ENCODE peak calls at places on chromosomes 4 and X, in four cellular contexts. One of them, this sample, is unnamed.

GRCh38 chr4:27010334-27010940 is 149.8 kb downstream of the STIM2 start:
- DNase-seq in HL-60: peak; percentile 60
- DNase-seq in suprapubic skin: peak; percentile 67
- DNase-seq in H9: no peak
- DNase-seq in this sample: no peak

GRCh38 chr4:52837716-52838558 is 24.2 kb upstream of the RASL11B start:
- DNase-seq in HL-60: peak; percentile 58
- DNase-seq in H9: no peak
- DNase-seq in suprapubic skin: no peak
- DNase-seq in this sample: no peak

GRCh38 chrX:133838761-133839676 is 146.4 kb downstream of the GPC3 start:
- DNase-seq in suprapubic skin: no peak
- DNase-seq in H9: peak; percentile 43
- DNase-seq in HL-60: peak; percentile 3
- DNase-seq in this sample: no peak

GRCh38 chrX:67543818-67544217 is at the start of gene AR:
- DNase-seq in H9: peak; percentile 85
- DNase-seq in suprapubic skin: peak; percentile 78
- DNase-seq in HL-60: no peak
- DNase-seq in this sample: no peak

GRCh38 chr4:76923619-76924357 is 25.8 kb upstream of the SEPTIN11 start:
- DNase-seq in suprapubic skin: no peak
- DNase-seq in HL-60: no peak
- DNase-seq in H9: no peak
- DNase-seq in this sample: no peak

GRCh38 chr4:156378053-156378665 is 424.5 kb upstream of the CTSO start:
- DNase-seq in HL-60: no peak
- DNase-seq in suprapubic skin: no peak
- DNase-seq in H9: peak; percentile 44
- DNase-seq in this sample: no peak

GRCh38 chrX:50188859-50189258 is 11.9 kb downstream of the AKAP4 start:
- DNase-seq in suprapubic skin: no peak
- DNase-seq in HL-60: no peak
- DNase-seq in H9: no peak
- DNase-seq in this sample: no peak

GRCh38 chrX:66162331-66162822 is 1.7 kb upstream of the HEPH start:
- DNase-seq in H9: no peak
- DNase-seq in suprapubic skin: no peak
- DNase-seq in HL-60: peak; percentile 25
- DNase-seq in this sample: no peak

GRCh38 chr4:109739547-109739946 is 9.7 kb upstream of the PLA2G12A start:
- DNase-seq in H9: no peak
- DNase-seq in suprapubic skin: no peak
- DNase-seq in HL-60: no peak
- DNase-seq in this sample: no peak

GRCh38 chrX:255923-256331 is 25.3 kb upstream of the PLCXD1 start:
- DNase-seq in suprapubic skin: no peak
- DNase-seq in HL-60: no peak
- DNase-seq in H9: no peak
- DNase-seq in this sample: no peak

GRCh38 chr4:76504613-76505465 is 69.8 kb downstream of the SHROOM3 start:
- DNase-seq in suprapubic skin: no peak
- DNase-seq in HL-60: peak; percentile 6
- DNase-seq in H9: no peak
- DNase-seq in this sample: no peak

GRCh38 chrX:133670394-133670793 is 255.1 kb upstream of the GPC4 start:
- DNase-seq in H9: no peak
- DNase-seq in suprapubic skin: no peak
- DNase-seq in HL-60: peak; percentile 11
- DNase-seq in this sample: no peak

GRCh38 chr4:180134116-180134866 is 2108.9 kb upstream of the TENM3 start:
- DNase-seq in H9: no peak
- DNase-seq in suprapubic skin: no peak
- DNase-seq in HL-60: peak; percentile 15
- DNase-seq in this sample: no peak

GRCh38 chr4:110046588-110047049 is 133.9 kb downstream of the EGF start:
- DNase-seq in H9: no peak
- DNase-seq in suprapubic skin: no peak
- DNase-seq in HL-60: no peak
- DNase-seq in this sample: no peak

GRCh38 chrX:8868070-8868795 is 67.0 kb upstream of the FAM9A start:
- DNase-seq in suprapubic skin: no peak
- DNase-seq in H9: no peak
- DNase-seq in HL-60: no peak
- DNase-seq in this sample: no peak

GRCh38 chr4:97270051-97270450 is 873.2 kb downstream of the STPG2 start:
- DNase-seq in H9: no peak
- DNase-seq in HL-60: no peak
- DNase-seq in suprapubic skin: no peak
- DNase-seq in this sample: no peak

GRCh38 chr4:102500371-102501175 is 586 bp upstream of the NFKB1 start:
- DNase-seq in HL-60: peak; percentile 31
- DNase-seq in suprapubic skin: peak; percentile 79
- DNase-seq in H9: peak; percentile 48
- DNase-seq in this sample: no peak

GRCh38 chr4:27616166-27616565 is 755.5 kb downstream of the STIM2 start:
- DNase-seq in H9: no peak
- DNase-seq in suprapubic skin: no peak
- DNase-seq in HL-60: no peak
- DNase-seq in this sample: no peak

GRCh38 chr4:88110826-88111225 is 47.6 kb downstream of the ABCG2 start:
- DNase-seq in HL-60: no peak
- DNase-seq in H9: no peak
- DNase-seq in suprapubic skin: no peak
- DNase-seq in this sample: no peak

GRCh38 chr4:145179201-145179860 is 1.1 kb downstream of the OTUD4 start:
- DNase-seq in suprapubic skin: peak; percentile 75
- DNase-seq in HL-60: peak; percentile 63
- DNase-seq in H9: peak; percentile 39
- DNase-seq in this sample: no peak

GRCh38 chr4:89134775-89135319 is 23.5 kb downstream of the TIGD2 start:
- DNase-seq in HL-60: no peak
- DNase-seq in H9: no peak
- DNase-seq in suprapubic skin: no peak
- DNase-seq in this sample: no peak

GRCh38 chrX:72576161-72576896 is 3.7 kb upstream of the HDAC8 start:
- DNase-seq in HL-60: peak; percentile 35
- DNase-seq in H9: no peak
- DNase-seq in suprapubic skin: no peak
- DNase-seq in this sample: no peak

GRCh38 chr4:52265781-52266525 is 214.8 kb downstream of the SPATA18 start:
- DNase-seq in suprapubic skin: no peak
- DNase-seq in HL-60: no peak
- DNase-seq in H9: no peak
- DNase-seq in this sample: no peak

GRCh38 chr4:184953421-184953820 is 64.9 kb upstream of the HELT start:
- DNase-seq in HL-60: no peak
- DNase-seq in suprapubic skin: no peak
- DNase-seq in H9: no peak
- DNase-seq in this sample: no peak
- H3K27me3 ChIP-seq in HL-60: no peaks in the 10 kb centered on the region
- H3K27me3 ChIP-seq in suprapubic skin: no peaks in the 10 kb centered on the region
- H3K27me3 ChIP-seq in H9: no peaks in the 10 kb centered on the region
- H3K27me3 ChIP-seq in this sample: no peaks in the 10 kb centered on the region

GRCh38 chrX:10327651-10328050 is 170.9 kb downstream of the CLCN4 start:
- DNase-seq in H9: peak; percentile 51
- DNase-seq in HL-60: no peak
- DNase-seq in suprapubic skin: no peak
- DNase-seq in this sample: no peak

GRCh38 chrX:10325606-10326005 is 168.8 kb downstream of the CLCN4 start:
- DNase-seq in suprapubic skin: no peak
- DNase-seq in HL-60: no peak
- DNase-seq in H9: no peak
- DNase-seq in this sample: no peak

GRCh38 chrX:10329984-10330383 is 173.2 kb downstream of the CLCN4 start:
- DNase-seq in suprapubic skin: no peak
- DNase-seq in H9: no peak
- DNase-seq in HL-60: peak; percentile 19
- DNase-seq in this sample: no peak

DNA sequence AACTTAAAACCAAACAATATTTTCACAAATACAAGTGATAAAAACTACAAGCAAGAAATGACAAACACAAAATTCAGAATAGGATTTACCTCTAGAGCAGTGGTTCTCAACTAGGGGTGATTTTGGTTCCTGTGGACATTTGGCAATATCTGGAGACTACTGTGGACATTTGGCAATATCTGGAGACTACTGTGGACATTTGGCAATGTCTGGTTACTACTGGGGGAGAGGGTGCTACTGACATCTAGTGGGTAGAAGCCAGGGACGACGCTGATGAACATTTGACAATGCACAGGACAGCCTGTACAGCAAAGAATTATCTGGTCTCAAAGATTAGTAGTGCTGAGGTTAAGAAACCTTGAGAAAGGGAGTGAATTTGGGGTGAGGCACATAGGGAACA is 169.8 kb downstream of the CLCN4 start:
- DNase-seq in suprapubic skin: no peak
- DNase-seq in H9: no peak
- DNase-seq in HL-60: peak; percentile 7
- DNase-seq in this sample: no peak
- TF ChIP-seq CTCF in suprapubic skin: no peak
- TF ChIP-seq CTCF in H9: peak; percentile 23
- TF ChIP-seq CTCF in HL-60: no peak
- TF ChIP-seq CTCF in this sample: no peak

GRCh38 chrX:130120321-130120731 is 10.0 kb upstream of the ELF4 start:
- DNase-seq in H9: peak; percentile 57
- DNase-seq in HL-60: peak; percentile 4
- DNase-seq in suprapubic skin: no peak
- DNase-seq in this sample: no peak
- H3K27me3 ChIP-seq in H9: no peaks in the 10 kb centered on the region
- H3K27me3 ChIP-seq in HL-60: no peaks in the 10 kb centered on the region
- H3K27me3 ChIP-seq in suprapubic skin: no peaks in the 10 kb centered on the region
- H3K27me3 ChIP-seq in this sample: no peaks in the 10 kb centered on the region

DNA sequence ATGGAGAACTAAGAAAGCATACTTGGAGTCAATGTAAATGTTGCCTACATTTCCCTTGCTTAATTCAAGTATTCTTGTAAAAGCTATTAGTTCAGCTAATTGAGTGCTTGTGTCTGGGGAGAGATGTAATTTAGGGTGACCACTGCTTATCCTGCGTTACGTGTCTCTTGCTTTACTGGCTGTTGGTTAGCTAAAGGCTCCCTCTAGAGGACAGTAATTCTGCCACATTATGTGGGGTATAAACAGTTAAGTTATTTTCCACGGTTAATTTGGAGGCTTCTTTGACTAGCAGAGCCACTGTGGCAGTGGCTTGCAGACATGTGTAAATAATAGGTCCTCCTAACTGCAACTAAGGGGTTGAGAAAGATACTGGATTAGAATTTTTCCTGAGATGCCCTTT is 25.3 kb upstream of the NAF1 start:
- DNase-seq in suprapubic skin: no peak
- DNase-seq in H9: no peak
- DNase-seq in HL-60: no peak
- DNase-seq in this sample: no peak
- TF ChIP-seq CTCF in suprapubic skin: no peak
- TF ChIP-seq CTCF in H9: peak; percentile 62
- TF ChIP-seq CTCF in HL-60: no peak
- TF ChIP-seq CTCF in this sample: no peak

DNA sequence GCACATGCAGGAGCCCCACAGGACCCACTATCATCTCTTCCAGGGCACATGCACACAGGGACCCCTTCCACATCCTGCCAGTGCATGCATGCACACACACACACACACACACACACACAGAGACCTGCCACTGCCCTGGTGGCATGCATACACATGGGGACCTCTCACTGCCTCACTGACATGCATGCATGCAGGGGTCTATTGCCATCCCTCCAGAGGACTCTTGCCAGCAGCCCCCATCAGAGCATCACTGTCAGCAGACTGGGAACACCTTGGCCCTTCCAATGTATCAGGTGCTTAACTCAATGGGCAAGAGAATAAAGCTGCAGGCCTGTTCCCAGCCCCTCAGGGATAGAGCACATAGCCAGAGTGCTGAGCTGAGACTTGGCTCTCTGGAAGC is 433.6 kb upstream of the PPP1R2C start:
- DNase-seq in suprapubic skin: no peak
- DNase-seq in HL-60: no peak
- DNase-seq in H9: no peak
- DNase-seq in this sample: no peak
- H3K27me3 ChIP-seq in suprapubic skin: no peaks in the 10 kb centered on the region
- H3K27me3 ChIP-seq in HL-60: no peaks in the 10 kb centered on the region
- H3K27me3 ChIP-seq in H9: no peaks in the 10 kb centered on the region
- H3K27me3 ChIP-seq in this sample: no peaks in the 10 kb centered on the region

This sample was measured in thoracic aorta.